ENCODE peak calls at places on chromosomes 12 and 14, in nine cellular contexts. J is PC-9; C is pancreas; F is sigmoid colon; D is CD4-positive, CD25-positive, alpha-beta regulatory T cell; O is lung; W is A673; Q is body of pancreas; V is right cardiac atrium. X is an unnamed sample. For H3K4me1, the result is how much of the 10 kb centered on the place peaks cover.

GRCh38 chr12:38776657-38777056 is 128.7 kb downstream of the CPNE8 start:
- DNase-seq in C (no peak), V (no peak), D (no peak), J (no peak), O (no peak), F (no peak), Q (no peak), W (no peak), X (no peak)

GRCh38 chr14:89373185-89373584 is 43.8 kb downstream of the FOXN3 start:
- DNase-seq in Q (no peak), V (no peak), C (no peak), O (no peak), F (no peak), W (no peak), D (no peak), J (no peak), X (no peak)

GRCh38 chr12:121724930-121725329 is 12.4 kb downstream of the TMEM120B start:
- DNase-seq in O (no peak), D (no peak), V (no peak), Q (no peak), J (no peak), C (no peak), W (no peak), F (no peak), X (no peak)

GRCh38 chr14:89420502-89420901 is 3.5 kb upstream of the FOXN3 start:
- DNase-seq in O (no peak), Q (no peak), J (no peak), D (no peak), F (no peak), V (no peak), C (no peak), W (no peak), X (no peak)

GRCh38 chr12:124548854-124549378 is 18.5 kb downstream of the NCOR2 start:
- DNase-seq in J (no peak), W (peak), O (peak), D (no peak), F (peak), V (peak), C (peak), Q (peak), X (no peak)

GRCh38 chr12:79452906-79453305 is 237.9 kb downstream of the PAWR start:
- DNase-seq in O (no peak), D (no peak), F (no peak), C (no peak), Q (no peak), J (no peak), W (no peak), V (no peak), X (peak)

GRCh38 chr14:105069554-105069886 is 4.3 kb upstream of the GPR132 start:
- DNase-seq in Q (no peak), C (no peak), O (no peak), D (no peak), V (no peak), F (no peak), J (no peak), W (no peak), X (no peak)

GRCh38 chr12:666066-666465 is 2.8 kb upstream of the NINJ2 start:
- DNase-seq in Q (no peak), J (no peak), F (no peak), O (no peak), C (no peak), V (no peak), D (no peak), W (no peak), X (no peak)

GRCh38 chr12:39723831-39724230 is 104.2 kb upstream of the ABCD2 start:
- DNase-seq in O (no peak), D (no peak), J (no peak), C (no peak), W (peak), V (peak), Q (no peak), F (no peak), X (peak)

GRCh38 chr12:119802472-119802871 is 74.6 kb downstream of the CIT start:
- DNase-seq in D (no peak), Q (peak), J (no peak), O (no peak), C (no peak), F (peak), V (peak), W (no peak), X (peak)

GRCh38 chr12:46572644-46573630 is 200.4 kb upstream of the SLC38A2 start:
- DNase-seq in W (no peak), V (peak), C (no peak), Q (no peak), O (no peak), F (no peak), J (no peak), D (no peak), X (no peak)

GRCh38 chr12:19641235-19642080 is 202.2 kb downstream of the AEBP2 start:
- DNase-seq in D (no peak), Q (no peak), O (no peak), F (no peak), V (no peak), J (no peak), C (no peak), W (no peak), X (no peak)

GRCh38 chr12:8081228-8081920 is 700 bp upstream of the NECAP1 start:
- DNase-seq in W (no peak), V (no peak), J (no peak), D (no peak), C (no peak), F (no peak), Q (peak), O (no peak), X (no peak)

GRCh38 chr12:40313928-40314327 is 89.1 kb downstream of the LRRK2 start:
- DNase-seq in W (peak), C (no peak), O (no peak), Q (no peak), J (no peak), V (no peak), F (no peak), D (no peak), X (no peak)

GRCh38 chr12:50842637-50843493 is at the start of gene TMPRSS12:
- DNase-seq in C (peak), F (no peak), O (peak), D (no peak), V (peak), W (no peak), J (peak), Q (peak), X (peak)

GRCh38 chr12:6346235-6346832 is 4.5 kb upstream of the TNFRSF1A start:
- DNase-seq in D (no peak), O (no peak), F (no peak), C (no peak), W (no peak), V (peak), Q (no peak), J (no peak), X (no peak)
- H3K4me1 ChIP-seq in D (under half), O (under half), F (half or more), C (under half), W (under half), V (under half), Q (under half), J (under half), X (under half)

DNA sequence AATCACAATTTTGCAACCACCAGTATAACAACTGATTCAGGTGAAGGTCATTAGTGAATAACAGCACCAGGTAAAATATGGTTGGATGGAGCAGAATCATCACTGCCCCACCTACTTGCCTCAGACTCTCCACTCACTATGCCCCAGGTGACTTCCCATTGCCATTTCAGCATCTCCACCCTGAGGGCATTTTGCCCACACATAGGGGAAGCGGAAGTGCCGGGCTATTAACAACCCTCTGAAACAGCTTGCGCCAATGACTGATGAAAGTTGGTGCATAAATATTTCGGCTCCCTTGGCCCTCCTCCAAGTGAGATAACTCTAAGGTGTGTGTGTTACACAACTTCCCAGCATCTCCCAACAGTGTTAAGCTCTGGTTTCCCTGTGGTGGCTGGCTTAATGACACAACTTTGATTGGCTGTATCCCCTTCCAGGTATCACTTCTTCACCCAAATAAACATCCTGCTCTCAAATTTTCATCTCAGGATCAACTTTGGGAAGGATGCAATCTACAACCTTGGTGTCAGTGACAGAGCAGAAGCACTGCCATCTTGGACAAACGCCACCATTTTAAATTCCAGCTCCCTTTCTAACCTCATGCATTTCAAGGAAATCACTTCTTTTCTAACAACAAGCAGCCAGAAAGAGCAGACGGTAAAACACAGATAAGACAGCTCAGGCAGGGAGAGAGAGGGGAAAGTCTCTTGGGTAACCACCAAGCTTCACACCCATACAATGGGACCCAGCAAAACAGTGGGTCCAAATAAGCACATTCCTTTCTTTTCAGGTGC is 73.6 kb upstream of the PPP2R5C start:
- DNase-seq in C (no peak), D (no peak), J (peak), W (no peak), F (no peak), Q (no peak), O (no peak), V (no peak), X (no peak)
- H3K4me1 ChIP-seq in C (under half), D (under half), J (under half), W (under half), F (under half), Q (under half), O (under half), V (under half), X (under half)

DNA sequence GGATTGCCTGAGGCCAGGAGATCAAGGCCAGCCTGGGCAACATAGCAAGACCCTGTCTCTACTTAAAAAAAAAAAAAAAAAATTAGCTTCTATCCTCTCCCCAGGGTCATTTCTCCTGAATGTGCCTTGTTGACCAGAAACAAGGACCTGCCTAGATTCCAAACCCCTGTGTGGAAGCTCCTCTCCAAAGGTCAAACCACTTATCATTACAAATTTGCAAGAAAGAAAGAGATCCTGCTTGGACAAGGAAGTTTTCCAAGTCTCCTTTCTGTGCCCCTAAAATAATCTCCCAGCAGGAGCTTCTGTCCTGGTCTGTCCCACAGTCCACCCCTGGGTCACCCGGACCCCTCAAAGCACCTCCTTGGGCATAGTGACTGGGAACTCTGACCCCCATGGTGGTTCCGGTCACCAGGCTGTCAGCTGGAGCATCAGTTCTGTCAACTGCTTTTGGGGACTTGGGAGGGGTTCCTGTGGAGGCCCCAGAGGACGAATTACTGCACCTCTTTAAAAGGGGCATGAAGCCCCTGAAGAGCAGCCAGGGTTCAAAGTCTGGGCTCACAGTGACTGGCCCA is 38.4 kb downstream of the ACTN1 start:
- DNase-seq in O (no peak), C (no peak), W (no peak), J (no peak), V (no peak), Q (no peak), F (no peak), D (no peak), X (no peak)
- H3K4me1 ChIP-seq in O (under half), C (half or more), W (half or more), J (half or more), V (half or more), Q (half or more), F (half or more), D (under half), X (half or more)

GRCh38 chr12:104677441-104678089 is 220.8 kb downstream of the CHST11 start:
- DNase-seq in F (no peak), W (no peak), D (no peak), Q (no peak), C (no peak), O (peak), V (no peak), J (peak), X (no peak)
- H3K4me1 ChIP-seq in F (under half), W (under half), D (half or more), Q (under half), C (under half), O (under half), V (under half), J (half or more), X (under half)

DNA sequence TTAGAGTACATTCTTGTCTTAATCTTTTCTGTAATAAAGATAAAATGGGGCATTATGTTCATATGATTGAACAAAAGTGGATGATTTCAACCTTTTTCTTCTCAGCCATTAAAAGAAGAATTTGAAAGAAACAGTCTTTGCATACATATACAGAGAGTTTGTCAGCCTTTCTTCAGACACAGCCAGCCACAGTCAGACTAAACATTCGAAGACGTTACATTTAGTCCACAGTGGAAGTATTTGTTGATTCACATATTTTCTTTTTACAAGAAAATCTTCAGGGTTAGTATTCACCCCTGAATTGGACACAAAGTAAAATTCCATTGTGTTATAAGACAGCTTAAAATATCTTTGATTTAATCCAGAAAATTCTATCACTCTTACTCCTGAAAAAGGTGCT is 36.2 kb downstream of the ETV6 start:
- DNase-seq in Q (no peak), W (no peak), C (no peak), V (no peak), J (no peak), D (no peak), O (no peak), F (no peak), X (no peak)
- H3K4me1 ChIP-seq in Q (under half), W (under half), C (under half), V (under half), J (under half), D (under half), O (under half), F (half or more), X (under half)

GRCh38 chr14:99244960-99245340 is 27.0 kb downstream of the BCL11B start:
- DNase-seq in F (no peak), J (no peak), W (no peak), Q (no peak), V (no peak), D (no peak), O (no peak), C (no peak), X (peak)
- H3K4me1 ChIP-seq in F (under half), J (under half), W (half or more), Q (under half), V (under half), D (half or more), O (under half), C (under half), X (under half)

DNA sequence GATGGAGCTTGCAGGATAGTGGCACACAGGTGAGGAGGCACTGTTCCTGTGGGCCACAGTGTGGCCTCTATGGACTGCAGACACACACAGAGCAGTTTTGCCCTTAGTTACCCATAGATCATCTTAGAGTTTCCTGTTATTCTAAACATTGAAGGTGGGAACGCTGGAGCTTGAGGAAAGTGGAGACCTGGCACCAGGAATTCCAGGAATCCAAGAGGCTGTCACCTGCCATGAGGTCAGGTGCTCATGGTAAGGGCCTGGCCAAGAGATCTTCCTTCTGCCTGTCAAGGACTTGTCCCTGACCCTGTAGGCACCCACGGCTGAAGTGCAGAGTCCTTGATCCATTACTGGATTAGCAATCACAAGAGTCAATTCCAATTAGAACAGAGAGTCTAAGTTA is 65.2 kb upstream of the ACTN1 start:
- DNase-seq in C (no peak), F (no peak), V (peak), Q (no peak), O (no peak), W (no peak), J (peak), D (no peak), X (no peak)
- H3K4me1 ChIP-seq in C (under half), F (half or more), V (under half), Q (under half), O (under half), W (under half), J (under half), D (under half), X (under half)

DNA sequence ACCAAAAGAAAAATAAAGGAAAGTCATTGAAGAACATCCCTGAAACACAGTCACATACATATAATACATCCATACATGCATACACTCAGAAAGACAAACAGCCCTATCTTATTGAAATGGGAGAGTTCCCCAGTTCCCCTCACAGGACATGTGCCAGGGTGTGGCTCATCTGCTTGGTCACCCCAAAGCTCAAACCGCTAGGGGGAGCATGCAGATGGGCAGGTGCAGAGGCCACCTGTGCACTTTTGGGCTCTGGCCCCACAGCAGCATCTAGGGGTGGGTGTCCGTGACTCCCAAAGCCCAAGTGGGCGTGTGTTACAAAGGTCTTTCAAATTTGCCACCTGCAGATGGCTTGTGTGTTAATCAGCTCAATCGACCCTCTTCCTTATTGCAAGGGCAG is 75.2 kb downstream of the CMAS start:
- DNase-seq in J (no peak), V (peak), W (no peak), Q (no peak), F (peak), O (no peak), D (no peak), C (no peak), X (peak)
- H3K4me1 ChIP-seq in J (under half), V (under half), W (under half), Q (under half), F (under half), O (under half), D (under half), C (under half), X (under half)

GRCh38 chr12:132452596-132453350 is 37.2 kb upstream of the FBRSL1 start:
- DNase-seq in C (no peak), O (no peak), Q (no peak), J (no peak), F (no peak), D (no peak), W (no peak), V (peak), X (no peak)
- H3K4me1 ChIP-seq in C (under half), O (under half), Q (under half), J (under half), F (under half), D (under half), W (under half), V (under half), X (under half)

X was measured in mesendoderm.